ENCODE peak calls at places on chromosomes 4 and X, in six cellular contexts. T is AG08395; A is GM18507; L is activated naive CD4-positive, alpha-beta T cell treated with anti-CD3 and anti-CD28 coated beads, Interleukin-2, amount 50 U/mL, for 72 hours; Y is aorta; U is activated CD8-positive, alpha-beta memory T cell treated with anti-CD3 and anti-CD28 coated beads for 48 hours. I is an unnamed sample.

GRCh38 chr4:16123356-16124084 is 39.7 kb upstream of the PROM1 start:
- DNase-seq in A (no peak), T (no peak), L (no peak), U (no peak), Y (no peak), I (no peak)

GRCh38 chr4:180058731-180059215 is 2184.4 kb upstream of the TENM3 start:
- DNase-seq in U (no peak), Y (no peak), A (no peak), T (peak; percentile 14), L (no peak), I (no peak)

GRCh38 chr4:54998991-54999390 is 126.4 kb downstream of the KDR start:
- DNase-seq in A (no peak), T (peak; percentile 12), L (no peak), U (no peak), Y (no peak), I (no peak)

GRCh38 chrX:68631331-68631730 is 16.1 kb upstream of the STARD8 start:
- DNase-seq in Y (no peak), U (no peak), L (no peak), A (no peak), T (no peak), I (no peak)

GRCh38 chrX:117053260-117053659 is 590.5 kb upstream of the CT83 start:
- DNase-seq in T (no peak), A (no peak), Y (no peak), L (no peak), U (no peak), I (no peak)

GRCh38 chr4:25030283-25031076 is at the start of gene LGI2:
- DNase-seq in A (no peak), L (no peak), U (no peak), T (peak; percentile 29), Y (peak; percentile 73), I (no peak)

GRCh38 chrX:84336646-84337045 is 148.6 kb upstream of the RPS6KA6 start:
- DNase-seq in L (no peak), A (no peak), Y (no peak), U (no peak), T (no peak), I (no peak)

GRCh38 chr4:62644372-62644771 is 1444.2 kb downstream of the ADGRL3 start:
- DNase-seq in Y (no peak), T (no peak), U (no peak), L (no peak), A (no peak), I (no peak)

GRCh38 chrX:1009771-1010170 is 202.7 kb downstream of the CRLF2 start:
- DNase-seq in Y (no peak), A (no peak), T (no peak), L (no peak), U (no peak), I (no peak)

GRCh38 chr4:40626183-40626990 is 3.3 kb downstream of the RBM47 start:
- DNase-seq in A (no peak), L (no peak), Y (no peak), U (no peak), T (no peak), I (no peak)

GRCh38 chr4:35491093-35491492 is 753.2 kb downstream of the ARAP2 start:
- DNase-seq in T (no peak), Y (no peak), A (no peak), L (no peak), U (no peak), I (no peak)

GRCh38 chr4:53507671-53508286 is 83.5 kb downstream of the LNX1 start:
- DNase-seq in A (no peak), T (no peak), Y (peak; percentile 93), U (no peak), L (no peak), I (no peak)

GRCh38 chr4:46986922-46987638 is 6.3 kb downstream of the GABRA4 start:
- DNase-seq in A (no peak), L (no peak), U (no peak), Y (no peak), T (no peak), I (no peak)

GRCh38 chr4:62053974-62054373 is 853.8 kb downstream of the ADGRL3 start:
- DNase-seq in T (no peak), Y (no peak), A (no peak), L (no peak), U (no peak), I (no peak)

GRCh38 chr4:67158669-67159068 is 386.6 kb downstream of the CENPC start:
- DNase-seq in Y (no peak), A (no peak), U (no peak), L (no peak), T (no peak), I (no peak)

GRCh38 chr4:13701937-13702446 is 74.5 kb upstream of the BOD1L1 start:
- DNase-seq in L (no peak), T (peak; percentile 29), U (no peak), A (no peak), Y (no peak), I (no peak)

GRCh38 chr4:1495416-1496115 is 89.3 kb upstream of the NKX1-1 start:
- DNase-seq in U (no peak), A (no peak), T (no peak), L (peak; percentile 26), Y (no peak), I (no peak)

GRCh38 chr4:167987285-167987684 is 105.1 kb upstream of the ANXA10 start:
- DNase-seq in T (no peak), L (no peak), U (no peak), Y (no peak), A (no peak), I (no peak)

GRCh38 chr4:39732728-39733127 is 34.8 kb downstream of the UBE2K start:
- DNase-seq in A (no peak), T (peak; percentile 69), U (no peak), L (no peak), Y (no peak), I (no peak)

GRCh38 chr4:150244600-150244999 is 166.4 kb downstream of the DCLK2 start:
- DNase-seq in U (no peak), L (no peak), A (no peak), Y (no peak), T (peak; percentile 47), I (no peak)